ENCODE peak calls at places on chromosomes 7 and 10, in six cellular contexts. One of them, this sample, is unnamed.

GRCh38 chr7:107816053-107816566 is 13.1 kb upstream of the SLC26A3 start:
- DNase-seq in psoas muscle: no peak
- DNase-seq in thoracic aorta: no peak
- DNase-seq in cardiac muscle cell: no peak
- DNase-seq in upper lobe of left lung: no peak
- DNase-seq in fibroblast of lung: no peak
- DNase-seq in this sample: no peak

GRCh38 chr10:48494073-48494472 is 110.8 kb downstream of the ARHGAP22 start:
- DNase-seq in psoas muscle: no peak
- DNase-seq in thoracic aorta: no peak
- DNase-seq in cardiac muscle cell: no peak
- DNase-seq in upper lobe of left lung: no peak
- DNase-seq in fibroblast of lung: no peak
- DNase-seq in this sample: no peak

GRCh38 chr7:117603627-117604026 is 123.8 kb downstream of the CFTR start:
- DNase-seq in psoas muscle: no peak
- DNase-seq in thoracic aorta: no peak
- DNase-seq in cardiac muscle cell: no peak
- DNase-seq in upper lobe of left lung: no peak
- DNase-seq in fibroblast of lung: no peak
- DNase-seq in this sample: no peak

GRCh38 chr10:104314591-104315485 is 23.4 kb downstream of the ITPRIP start:
- DNase-seq in psoas muscle: no peak
- DNase-seq in thoracic aorta: no peak
- DNase-seq in cardiac muscle cell: no peak
- DNase-seq in upper lobe of left lung: no peak
- DNase-seq in fibroblast of lung: no peak
- DNase-seq in this sample: no peak

GRCh38 chr10:15197276-15197675 is 28.8 kb upstream of the NMT2 start:
- DNase-seq in psoas muscle: no peak
- DNase-seq in thoracic aorta: no peak
- DNase-seq in cardiac muscle cell: no peak
- DNase-seq in upper lobe of left lung: no peak
- DNase-seq in fibroblast of lung: peak; percentile 57
- DNase-seq in this sample: no peak

GRCh38 chr10:117968354-117969182 is 78.2 kb downstream of the RAB11FIP2 start:
- DNase-seq in psoas muscle: no peak
- DNase-seq in thoracic aorta: no peak
- DNase-seq in cardiac muscle cell: no peak
- DNase-seq in upper lobe of left lung: no peak
- DNase-seq in fibroblast of lung: no peak
- DNase-seq in this sample: no peak

GRCh38 chr7:108234281-108234680 is 104.1 kb upstream of the LAMB4 start:
- DNase-seq in psoas muscle: no peak
- DNase-seq in thoracic aorta: no peak
- DNase-seq in cardiac muscle cell: no peak
- DNase-seq in upper lobe of left lung: no peak
- DNase-seq in fibroblast of lung: no peak
- DNase-seq in this sample: no peak

GRCh38 chr7:107591410-107591809 is 11.4 kb downstream of the BCAP29 start:
- DNase-seq in psoas muscle: no peak
- DNase-seq in thoracic aorta: no peak
- DNase-seq in cardiac muscle cell: no peak
- DNase-seq in upper lobe of left lung: no peak
- DNase-seq in fibroblast of lung: no peak
- DNase-seq in this sample: no peak

GRCh38 chr10:13993634-13994033 is 337.1 kb downstream of the FRMD4A start:
- DNase-seq in psoas muscle: no peak
- DNase-seq in thoracic aorta: no peak
- DNase-seq in cardiac muscle cell: no peak
- DNase-seq in upper lobe of left lung: no peak
- DNase-seq in fibroblast of lung: no peak
- DNase-seq in this sample: no peak

GRCh38 chr10:124624875-124625274 is 119.3 kb downstream of the FAM53B start:
- DNase-seq in psoas muscle: no peak
- DNase-seq in thoracic aorta: no peak
- DNase-seq in cardiac muscle cell: no peak
- DNase-seq in upper lobe of left lung: no peak
- DNase-seq in fibroblast of lung: no peak
- DNase-seq in this sample: no peak

GRCh38 chr7:34748244-34749039 is 90.4 kb downstream of the NPSR1 start:
- DNase-seq in psoas muscle: peak; percentile 67
- DNase-seq in thoracic aorta: no peak
- DNase-seq in cardiac muscle cell: no peak
- DNase-seq in upper lobe of left lung: peak; percentile 93
- DNase-seq in fibroblast of lung: peak; percentile 38
- DNase-seq in this sample: peak; percentile 99

GRCh38 chr7:112989531-112989930 is 97.1 kb downstream of the GPR85 start:
- DNase-seq in psoas muscle: no peak
- DNase-seq in thoracic aorta: no peak
- DNase-seq in cardiac muscle cell: no peak
- DNase-seq in upper lobe of left lung: no peak
- DNase-seq in fibroblast of lung: peak; percentile 21
- DNase-seq in this sample: no peak

GRCh38 chr10:100982916-100983830 is 4.1 kb downstream of the MRPL43 start:
- DNase-seq in psoas muscle: no peak
- DNase-seq in thoracic aorta: no peak
- DNase-seq in cardiac muscle cell: no peak
- DNase-seq in upper lobe of left lung: no peak
- DNase-seq in fibroblast of lung: no peak
- DNase-seq in this sample: no peak

GRCh38 chr10:133328358-133329343 is 8.0 kb downstream of the CALY start:
- DNase-seq in psoas muscle: no peak
- DNase-seq in thoracic aorta: no peak
- DNase-seq in cardiac muscle cell: no peak
- DNase-seq in upper lobe of left lung: no peak
- DNase-seq in fibroblast of lung: no peak
- DNase-seq in this sample: no peak
- H3K27me3 ChIP-seq in psoas muscle: peaks cover 30% of the 10 kb centered on the region
- H3K27me3 ChIP-seq in thoracic aorta: peaks cover 25% of the 10 kb centered on the region
- H3K27me3 ChIP-seq in cardiac muscle cell: peaks cover 77% of the 10 kb centered on the region
- H3K27me3 ChIP-seq in upper lobe of left lung: peaks cover 51% of the 10 kb centered on the region
- H3K27me3 ChIP-seq in fibroblast of lung: peaks cover 24% of the 10 kb centered on the region
- H3K27me3 ChIP-seq in this sample: peaks cover 15% of the 10 kb centered on the region

DNA sequence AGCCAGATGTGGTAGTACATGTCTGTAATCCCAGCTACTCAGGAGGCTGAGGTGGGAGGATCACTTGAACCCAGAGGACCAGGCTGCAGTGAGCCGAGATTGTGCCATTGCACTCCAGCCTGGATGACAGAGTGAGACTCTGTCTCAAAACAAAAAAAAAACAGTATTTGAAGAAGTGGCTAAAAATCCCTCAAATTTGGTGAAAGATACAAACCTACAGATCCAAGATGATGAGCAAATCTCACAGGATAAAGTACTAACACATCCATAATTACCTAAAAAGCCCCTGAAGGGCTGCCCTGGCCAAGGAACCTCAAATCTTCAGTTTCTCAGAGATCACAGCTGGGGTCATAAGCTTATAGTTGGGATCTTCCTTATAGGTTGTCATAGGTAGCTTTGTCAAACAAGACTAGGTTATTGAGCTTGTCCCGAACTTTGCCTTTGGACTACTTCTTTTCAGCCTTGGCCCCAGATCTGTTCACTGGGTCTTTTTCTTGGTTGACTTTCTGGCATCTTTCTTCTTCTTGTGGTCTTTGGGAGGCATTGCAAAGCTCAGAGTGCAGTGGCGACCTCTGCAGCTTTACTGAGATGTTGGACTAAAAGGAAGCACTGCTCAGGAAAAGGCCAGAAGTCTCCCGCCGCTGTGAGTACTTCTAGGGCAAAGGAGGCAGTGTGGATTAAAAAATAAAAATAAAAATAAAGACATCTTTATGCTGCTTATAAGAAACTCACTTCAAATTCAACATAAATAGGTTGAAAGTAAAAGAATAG is 28.6 kb upstream of the SAR1A start:
- DNase-seq in psoas muscle: no peak
- DNase-seq in thoracic aorta: no peak
- DNase-seq in cardiac muscle cell: peak; percentile 30
- DNase-seq in upper lobe of left lung: no peak
- DNase-seq in fibroblast of lung: no peak
- DNase-seq in this sample: no peak
- TF ChIP-seq CTCF in psoas muscle: no peak
- TF ChIP-seq CTCF in thoracic aorta: no peak
- TF ChIP-seq CTCF in cardiac muscle cell: peak; percentile 28
- TF ChIP-seq CTCF in upper lobe of left lung: no peak
- TF ChIP-seq CTCF in fibroblast of lung: no peak
- TF ChIP-seq CTCF in this sample: no peak

DNA sequence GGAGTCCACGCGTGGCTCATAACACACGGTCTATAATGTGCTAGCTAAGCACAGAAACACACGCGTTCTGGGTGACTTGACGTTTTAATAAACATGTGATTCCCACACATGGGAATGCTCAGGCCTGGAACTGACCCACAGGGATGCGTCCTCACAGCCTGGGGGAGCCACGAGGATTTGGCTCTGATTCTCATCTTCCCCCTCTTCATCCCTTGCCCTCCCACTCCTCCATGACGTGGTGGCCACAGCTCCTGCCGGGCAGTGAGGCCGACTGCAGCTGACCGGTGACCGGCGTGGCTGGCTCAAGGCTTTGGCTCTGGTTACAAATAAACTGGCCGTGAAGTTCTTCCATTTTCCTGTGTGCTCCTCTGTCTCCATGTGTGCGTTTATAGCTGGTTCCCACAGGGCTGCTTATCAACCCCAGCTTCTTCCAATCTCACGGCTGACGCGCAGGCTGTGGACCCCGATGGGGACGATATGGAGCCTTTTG is 40.9 kb upstream of the KLF6 start:
- DNase-seq in psoas muscle: peak; percentile 59
- DNase-seq in thoracic aorta: no peak
- DNase-seq in cardiac muscle cell: no peak
- DNase-seq in upper lobe of left lung: no peak
- DNase-seq in fibroblast of lung: no peak
- DNase-seq in this sample: no peak
- H3K27ac ChIP-seq in psoas muscle: peak overlapping the region; percentile 90
- H3K27ac ChIP-seq in thoracic aorta: no peak overlapping the region
- H3K27ac ChIP-seq in cardiac muscle cell: no peak overlapping the region
- H3K27ac ChIP-seq in upper lobe of left lung: no peak overlapping the region
- H3K27ac ChIP-seq in fibroblast of lung: peak overlapping the region; percentile 12
- H3K27ac ChIP-seq in this sample: peak overlapping the region; percentile 77

GRCh38 chr7:155254018-155254417 is 43.7 kb upstream of the INSIG1 start:
- DNase-seq in psoas muscle: no peak
- DNase-seq in thoracic aorta: no peak
- DNase-seq in cardiac muscle cell: no peak
- DNase-seq in upper lobe of left lung: no peak
- DNase-seq in fibroblast of lung: no peak
- DNase-seq in this sample: peak; percentile 30

GRCh38 chr7:155252958-155253501 is 44.6 kb upstream of the INSIG1 start:
- DNase-seq in psoas muscle: no peak
- DNase-seq in thoracic aorta: no peak
- DNase-seq in cardiac muscle cell: no peak
- DNase-seq in upper lobe of left lung: no peak
- DNase-seq in fibroblast of lung: no peak
- DNase-seq in this sample: peak; percentile 13

GRCh38 chr7:155255071-155255470 is 42.6 kb upstream of the INSIG1 start:
- DNase-seq in psoas muscle: no peak
- DNase-seq in thoracic aorta: no peak
- DNase-seq in cardiac muscle cell: no peak
- DNase-seq in upper lobe of left lung: no peak
- DNase-seq in fibroblast of lung: no peak
- DNase-seq in this sample: no peak

GRCh38 chr7:155252388-155252957 is 45.2 kb upstream of the INSIG1 start:
- DNase-seq in psoas muscle: no peak
- DNase-seq in thoracic aorta: no peak
- DNase-seq in cardiac muscle cell: no peak
- DNase-seq in upper lobe of left lung: no peak
- DNase-seq in fibroblast of lung: peak; percentile 77
- DNase-seq in this sample: peak; percentile 37

GRCh38 chr7:155251831-155252230 is 45.8 kb upstream of the INSIG1 start:
- DNase-seq in psoas muscle: no peak
- DNase-seq in thoracic aorta: no peak
- DNase-seq in cardiac muscle cell: no peak
- DNase-seq in upper lobe of left lung: no peak
- DNase-seq in fibroblast of lung: no peak
- DNase-seq in this sample: no peak
- H3K27me3 ChIP-seq in psoas muscle: no peaks in the 10 kb centered on the region
- H3K27me3 ChIP-seq in thoracic aorta: no peaks in the 10 kb centered on the region
- H3K27me3 ChIP-seq in cardiac muscle cell: no peaks in the 10 kb centered on the region
- H3K27me3 ChIP-seq in upper lobe of left lung: no peaks in the 10 kb centered on the region
- H3K27me3 ChIP-seq in fibroblast of lung: no peaks in the 10 kb centered on the region
- H3K27me3 ChIP-seq in this sample: peaks cover 33% of the 10 kb centered on the region

DNA sequence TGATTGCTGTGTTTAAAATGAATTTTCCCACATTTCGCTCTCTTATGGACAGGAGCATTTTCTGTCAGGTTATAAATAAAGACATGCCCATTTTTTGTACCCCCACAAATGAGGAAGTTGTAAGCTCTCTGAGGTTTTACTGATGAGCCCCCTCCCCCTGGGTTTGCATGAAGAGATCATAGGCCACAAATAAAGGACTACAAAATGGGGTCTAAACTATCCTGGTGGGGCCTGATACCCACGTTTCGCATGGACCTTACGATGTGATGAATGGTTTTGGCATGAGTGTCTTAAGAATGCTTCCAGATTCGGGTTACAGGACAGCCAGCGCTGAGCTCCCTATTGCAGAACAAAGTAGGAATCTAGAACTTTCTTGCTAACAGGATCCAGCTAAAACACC is 5.8 kb downstream of the IKZF1 start:
- DNase-seq in psoas muscle: no peak
- DNase-seq in thoracic aorta: no peak
- DNase-seq in cardiac muscle cell: no peak
- DNase-seq in upper lobe of left lung: no peak
- DNase-seq in fibroblast of lung: no peak
- DNase-seq in this sample: no peak
- TF ChIP-seq CTCF in psoas muscle: no peak
- TF ChIP-seq CTCF in thoracic aorta: no peak
- TF ChIP-seq CTCF in cardiac muscle cell: no peak
- TF ChIP-seq CTCF in upper lobe of left lung: no peak
- TF ChIP-seq CTCF in fibroblast of lung: no peak
- TF ChIP-seq CTCF in this sample: no peak

DNA sequence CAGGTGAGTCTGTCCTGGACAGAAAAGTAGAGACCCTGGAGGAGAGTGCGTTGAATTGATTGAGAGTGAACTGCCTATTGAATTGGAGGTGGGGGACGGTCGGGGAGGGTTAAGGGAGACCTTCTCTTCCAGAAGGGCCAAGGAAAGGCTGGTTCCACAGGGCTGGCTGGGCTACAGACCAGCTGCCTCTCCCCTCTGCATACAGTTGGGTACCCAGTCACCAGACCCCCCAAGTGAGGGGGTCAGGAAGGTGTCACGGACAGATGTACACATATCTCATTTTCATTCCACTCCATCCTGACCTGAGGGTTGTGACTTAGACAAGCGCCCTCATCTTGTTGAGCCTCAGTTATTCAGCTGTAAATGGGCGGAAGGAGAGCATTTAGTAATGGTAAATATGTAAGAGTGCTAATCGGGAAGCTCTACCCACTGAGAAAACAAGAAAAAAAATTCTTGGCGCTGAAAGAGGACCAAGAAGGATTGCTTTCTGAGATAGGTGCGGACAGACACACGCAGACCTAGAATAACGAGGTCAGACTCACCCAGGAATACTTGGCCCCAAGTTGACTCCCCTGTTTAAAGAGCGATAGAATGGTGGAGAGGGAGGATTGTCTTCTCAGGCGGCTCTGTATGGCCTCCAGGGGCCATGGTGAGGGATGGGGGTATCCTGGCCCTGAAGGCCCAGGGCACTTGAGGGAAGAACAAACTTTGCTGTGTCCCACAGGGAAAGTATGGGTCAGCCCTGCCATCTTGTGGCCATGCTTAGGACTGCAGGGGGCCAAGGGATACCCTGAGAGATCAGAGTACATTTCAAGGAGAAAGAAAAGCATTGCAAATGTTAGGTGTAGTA is 7.2 kb upstream of the MBL2 start:
- DNase-seq in psoas muscle: peak; percentile 42
- DNase-seq in thoracic aorta: no peak
- DNase-seq in cardiac muscle cell: peak; percentile 80
- DNase-seq in upper lobe of left lung: peak; percentile 37
- DNase-seq in fibroblast of lung: peak; percentile 68
- DNase-seq in this sample: no peak
- H3K27ac ChIP-seq in psoas muscle: no peak overlapping the region
- H3K27ac ChIP-seq in thoracic aorta: no peak overlapping the region
- H3K27ac ChIP-seq in cardiac muscle cell: no peak overlapping the region
- H3K27ac ChIP-seq in upper lobe of left lung: no peak overlapping the region
- H3K27ac ChIP-seq in fibroblast of lung: no peak overlapping the region
- H3K27ac ChIP-seq in this sample: no peak overlapping the region

This sample was measured in PC-9.